ENCODE peak calls at places on chromosomes 12 and 14, in ten cellular contexts. H, P, R, I, D, X, E, V, C and M are unnamed samples.

GRCh38 chr14:101813171-101813759 is 51.8 kb downstream of the PPP2R5C start:
- DNase-seq in H (no peak), P (no peak), R (no peak), I (no peak), D (peak), X (no peak), E (no peak), V (no peak), C (no peak), M (no peak)

GRCh38 chr14:93564918-93565317 is 134.2 kb downstream of the UNC79 start:
- DNase-seq in H (no peak), P (no peak), R (no peak), I (no peak), D (no peak), X (no peak), E (no peak), V (no peak), C (no peak), M (no peak)

GRCh38 chr14:105322791-105323556 is 8.4 kb downstream of the PACS2 start:
- DNase-seq in H (no peak), P (peak), R (no peak), I (peak), D (no peak), X (no peak), E (no peak), V (no peak), C (no peak), M (no peak)

GRCh38 chr14:81246561-81247270 is 26.0 kb upstream of the GTF2A1 start:
- DNase-seq in H (peak), P (no peak), R (no peak), I (no peak), D (no peak), X (no peak), E (no peak), V (no peak), C (no peak), M (no peak)

GRCh38 chr12:89225401-89225800 is 126.9 kb downstream of the DUSP6 start:
- DNase-seq in H (no peak), P (no peak), R (peak), I (peak), D (peak), X (no peak), E (no peak), V (no peak), C (no peak), M (no peak)

GRCh38 chr12:102372112-102372511 is 108.3 kb downstream of the IGF1 start:
- DNase-seq in H (no peak), P (no peak), R (no peak), I (no peak), D (no peak), X (no peak), E (no peak), V (no peak), C (no peak), M (no peak)

GRCh38 chr12:27537855-27538675 is 14.1 kb downstream of the PPFIBP1 start:
- DNase-seq in H (no peak), P (no peak), R (no peak), I (no peak), D (no peak), X (no peak), E (no peak), V (no peak), C (no peak), M (no peak)

GRCh38 chr14:100894416-100894815 is 9.1 kb downstream of the RTL1 start:
- DNase-seq in H (no peak), P (no peak), R (no peak), I (peak), D (no peak), X (peak), E (no peak), V (peak), C (no peak), M (peak)

GRCh38 chr12:47982311-47982710 is 18.9 kb downstream of the TMEM106C start:
- DNase-seq in H (no peak), P (no peak), R (no peak), I (no peak), D (no peak), X (no peak), E (no peak), V (no peak), C (no peak), M (no peak)

GRCh38 chr12:9729082-9729481 is 3.8 kb downstream of the CLECL1 start:
- DNase-seq in H (no peak), P (no peak), R (no peak), I (no peak), D (no peak), X (no peak), E (no peak), V (no peak), C (no peak), M (no peak)

GRCh38 chr14:99255621-99256482 is 16.1 kb downstream of the BCL11B start:
- DNase-seq in H (no peak), P (no peak), R (no peak), I (no peak), D (no peak), X (no peak), E (no peak), V (no peak), C (no peak), M (no peak)

GRCh38 chr12:75816892-75817291 is 214.7 kb downstream of the PHLDA1 start:
- DNase-seq in H (no peak), P (no peak), R (no peak), I (no peak), D (no peak), X (no peak), E (no peak), V (no peak), C (no peak), M (no peak)

GRCh38 chr12:93229494-93230310 is 148.0 kb upstream of the NUDT4 start:
- DNase-seq in H (no peak), P (no peak), R (no peak), I (no peak), D (no peak), X (no peak), E (no peak), V (no peak), C (no peak), M (no peak)

GRCh38 chr12:96177013-96177412 is 17.2 kb upstream of the ELK3 start:
- DNase-seq in H (no peak), P (no peak), R (no peak), I (no peak), D (no peak), X (no peak), E (no peak), V (no peak), C (no peak), M (no peak)

GRCh38 chr12:97283297-97283696 is 179.3 kb upstream of the RMST start:
- DNase-seq in H (no peak), P (no peak), R (no peak), I (peak), D (no peak), X (no peak), E (no peak), V (no peak), C (no peak), M (no peak)

GRCh38 chr12:114403044-114403689 is 2.8 kb downstream of the TBX5 start:
- DNase-seq in H (no peak), P (peak), R (no peak), I (peak), D (no peak), X (no peak), E (peak), V (no peak), C (no peak), M (peak)

GRCh38 chr12:98416845-98417244 is 98.5 kb upstream of the TMPO start:
- DNase-seq in H (no peak), P (no peak), R (peak), I (no peak), D (no peak), X (no peak), E (no peak), V (no peak), C (no peak), M (no peak)
- TF ChIP-seq CTCF in H (no peak), P (no peak), R (no peak), I (peak), D (no peak), X (no peak), E (peak), V (no peak), C (no peak), M (peak)

DNA sequence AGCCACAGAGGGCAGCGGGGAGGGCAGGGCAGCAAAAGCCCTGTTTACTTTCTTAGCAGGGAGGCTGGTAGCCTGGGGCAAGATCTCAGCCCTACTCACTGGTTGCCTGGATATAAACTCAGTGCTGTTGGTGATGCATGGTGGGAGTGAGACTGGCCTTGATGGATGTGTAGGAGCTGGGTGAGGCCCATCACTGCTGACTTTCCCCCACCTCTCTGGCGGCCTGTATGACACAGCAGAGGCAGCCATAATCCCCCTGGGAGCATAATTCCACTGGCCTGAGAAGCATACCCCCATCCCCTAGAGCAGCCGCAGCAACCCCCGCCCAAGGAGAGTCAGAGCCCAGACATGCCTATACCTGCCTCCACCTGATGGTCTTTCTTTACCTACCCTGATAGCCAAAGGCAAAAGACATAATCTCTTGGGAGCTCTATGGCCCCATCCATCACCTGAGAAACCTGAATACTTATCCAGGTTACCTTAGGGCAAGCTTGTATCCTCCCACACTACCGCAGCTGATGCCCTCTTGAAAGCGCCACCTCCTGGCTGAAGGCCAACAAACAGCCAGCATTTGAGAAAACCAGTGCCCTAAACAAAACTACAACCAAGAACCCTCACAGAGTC is 59.3 kb downstream of the DNAI7 start:
- DNase-seq in H (no peak), P (no peak), R (no peak), I (peak), D (peak), X (no peak), E (no peak), V (no peak), C (no peak), M (peak)
- TF ChIP-seq CTCF in H (no peak), P (no peak), R (no peak), I (peak), D (no peak), X (no peak), E (peak), V (no peak), C (no peak), M (no peak)

DNA sequence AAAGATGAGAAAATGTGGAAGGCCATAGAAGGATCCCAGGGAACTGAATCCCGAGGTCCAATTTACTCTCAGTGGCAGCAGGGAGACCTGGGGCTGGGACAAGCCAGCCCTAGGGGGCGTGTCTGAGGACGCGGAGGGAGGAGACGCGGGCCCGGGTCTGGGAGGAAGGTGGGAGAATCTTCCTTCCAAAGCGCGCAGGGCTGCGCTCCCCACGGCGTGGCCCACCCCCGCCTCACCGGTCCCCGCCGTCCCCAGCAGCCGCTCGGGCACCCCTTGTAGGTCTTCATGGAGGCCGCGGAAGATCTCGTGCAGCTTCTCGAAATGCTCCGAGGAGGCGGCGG is 323 bp downstream of the VTI1B start:
- DNase-seq in H (no peak), P (peak), R (peak), I (peak), D (peak), X (peak), E (peak), V (peak), C (peak), M (peak)
- TF ChIP-seq CTCF in H (no peak), P (no peak), R (no peak), I (peak), D (no peak), X (no peak), E (peak), V (no peak), C (peak), M (peak)

DNA sequence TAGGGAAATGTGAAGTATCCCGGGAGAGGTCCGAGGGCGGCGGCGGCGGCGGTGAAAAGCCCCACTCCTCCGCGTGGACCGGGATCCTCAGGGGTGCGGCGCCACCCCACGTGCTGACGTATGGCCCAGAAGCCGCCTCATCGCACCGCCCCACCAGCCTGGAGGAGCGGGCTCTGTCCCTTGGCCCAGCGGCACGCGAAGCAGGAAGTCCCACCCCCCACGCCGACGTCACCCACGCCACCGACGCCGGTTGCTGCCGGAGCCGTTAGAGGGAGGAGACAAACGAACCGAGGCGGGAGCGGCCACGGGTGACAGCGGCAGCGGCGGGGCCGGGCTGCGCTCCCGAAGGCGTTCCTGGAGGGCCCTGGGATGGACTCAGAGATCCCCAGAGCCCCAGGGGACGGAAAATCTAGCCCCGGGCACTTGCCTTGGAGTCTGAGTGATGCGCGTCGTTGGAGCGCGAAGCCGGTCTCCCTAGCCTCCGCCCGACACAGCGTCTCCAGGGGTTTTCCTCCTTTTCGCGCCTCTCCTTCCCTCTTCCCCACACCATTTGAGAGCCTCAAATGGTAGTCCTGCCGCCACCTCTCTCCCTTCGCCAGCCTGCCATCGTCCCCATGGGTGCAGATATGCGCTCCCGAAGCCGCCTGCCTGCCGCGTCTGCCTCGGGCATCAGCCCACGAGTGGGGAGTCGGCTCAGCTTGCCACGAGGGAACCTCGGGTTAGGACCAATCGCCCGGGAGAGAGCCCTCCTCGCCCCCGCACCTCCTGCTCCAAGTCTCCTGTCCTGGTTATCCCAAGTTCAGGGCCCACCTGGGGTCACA is at the start of gene CEP83:
- DNase-seq in H (peak), P (peak), R (peak), I (peak), D (peak), X (peak), E (peak), V (peak), C (peak), M (peak)
- TF ChIP-seq CTCF in H (no peak), P (no peak), R (no peak), I (no peak), D (no peak), X (no peak), E (no peak), V (no peak), C (no peak), M (no peak)

GRCh38 chr14:86796221-86797074 is 1196.5 kb downstream of the GALC start:
- DNase-seq in H (no peak), P (no peak), R (no peak), I (no peak), D (no peak), X (no peak), E (no peak), V (no peak), C (no peak), M (no peak)

GRCh38 chr14:86787782-86788181 is 1205.2 kb downstream of the GALC start:
- DNase-seq in H (no peak), P (peak), R (no peak), I (no peak), D (no peak), X (no peak), E (no peak), V (no peak), C (no peak), M (no peak)

GRCh38 chr14:86788229-86788628 is 1204.8 kb downstream of the GALC start:
- DNase-seq in H (no peak), P (no peak), R (no peak), I (no peak), D (no peak), X (no peak), E (no peak), V (no peak), C (no peak), M (no peak)

GRCh38 chr14:86794689-86795088 is 1198.3 kb downstream of the GALC start:
- DNase-seq in H (no peak), P (no peak), R (no peak), I (no peak), D (no peak), X (no peak), E (no peak), V (no peak), C (no peak), M (no peak)

GRCh38 chr14:86790408-86791364 is 1202.3 kb downstream of the GALC start:
- DNase-seq in H (no peak), P (no peak), R (no peak), I (no peak), D (no peak), X (no peak), E (no peak), V (no peak), C (no peak), M (no peak)
- TF ChIP-seq CTCF in H (no peak), P (no peak), R (no peak), I (peak), D (no peak), X (no peak), E (no peak), V (no peak), C (no peak), M (peak)

DNA sequence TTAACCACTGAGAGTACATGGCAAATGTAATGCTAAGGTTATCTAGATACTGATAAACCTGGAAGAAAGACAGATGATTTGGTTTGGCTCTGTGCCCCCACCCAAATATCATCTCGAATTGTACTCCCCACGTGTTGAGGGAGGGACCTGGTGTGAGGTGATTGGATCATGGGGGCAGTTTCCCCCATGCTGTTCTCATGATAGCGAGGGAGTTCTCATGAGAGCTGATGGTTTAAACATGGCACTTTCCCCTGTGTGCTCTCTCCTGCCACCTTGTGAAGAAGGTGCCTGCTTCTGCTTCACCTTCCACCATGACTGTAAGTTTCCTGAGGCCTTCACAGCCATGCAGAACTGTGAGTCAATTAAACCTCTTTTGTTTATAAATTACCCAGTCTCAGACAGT is 14.2 kb downstream of the NOXRED1 start:
- DNase-seq in H (no peak), P (no peak), R (peak), I (peak), D (peak), X (no peak), E (no peak), V (no peak), C (no peak), M (no peak)
- TF ChIP-seq CTCF in H (no peak), P (no peak), R (no peak), I (peak), D (no peak), X (no peak), E (peak), V (no peak), C (no peak), M (peak)

GRCh38 chr12:591167-591570 is 72.1 kb downstream of the NINJ2 start:
- DNase-seq in H (no peak), P (no peak), R (no peak), I (no peak), D (no peak), X (no peak), E (no peak), V (no peak), C (no peak), M (no peak)
- TF ChIP-seq CTCF in H (no peak), P (peak), R (no peak), I (peak), D (no peak), X (peak), E (peak), V (no peak), C (no peak), M (no peak)

GRCh38 chr14:106802413-106803364 is 1276.3 kb downstream of the TMEM121 start:
- DNase-seq in H (no peak), P (no peak), R (peak), I (no peak), D (peak), X (no peak), E (no peak), V (no peak), C (no peak), M (no peak)
- TF ChIP-seq CTCF in H (no peak), P (no peak), R (no peak), I (no peak), D (no peak), X (no peak), E (no peak), V (no peak), C (no peak), M (no peak)

GRCh38 chr14:86038401-86038985 is 508.5 kb downstream of the FLRT2 start:
- DNase-seq in H (no peak), P (peak), R (no peak), I (peak), D (peak), X (peak), E (peak), V (no peak), C (peak), M (no peak)
- TF ChIP-seq CTCF in H (peak), P (peak), R (no peak), I (peak), D (peak), X (peak), E (peak), V (no peak), C (no peak), M (peak)